ENCODE peak calls at places on chromosome 13, in four cellular contexts. One of them, this sample, is unnamed.
A peak's percentile ranks its signal among the peaks of the same experiment; 100 is the strongest.

GRCh38 chr13:24627864-24628418 is 52.3 kb upstream of the ATP12A start:
- DNase-seq in cardiac fibroblast: no peak
- DNase-seq in tibial nerve: no peak
- DNase-seq in thyroid gland: no peak
- DNase-seq in this sample: no peak

GRCh38 chr13:87923713-87924112 is 252.5 kb downstream of the SLITRK5 start:
- DNase-seq in cardiac fibroblast: no peak
- DNase-seq in thyroid gland: no peak
- DNase-seq in tibial nerve: no peak
- DNase-seq in this sample: no peak

GRCh38 chr13:38394777-38395504 is 45.3 kb downstream of the UFM1 start:
- DNase-seq in tibial nerve: no peak
- DNase-seq in thyroid gland: no peak
- DNase-seq in cardiac fibroblast: no peak
- DNase-seq in this sample: no peak

GRCh38 chr13:30868806-30869470 is 37.1 kb upstream of the MEDAG start:
- DNase-seq in cardiac fibroblast: peak; percentile 37
- DNase-seq in tibial nerve: no peak
- DNase-seq in thyroid gland: no peak
- DNase-seq in this sample: no peak

GRCh38 chr13:68428292-68428691 is 1198.2 kb upstream of the PCDH9 start:
- DNase-seq in thyroid gland: no peak
- DNase-seq in cardiac fibroblast: no peak
- DNase-seq in tibial nerve: no peak
- DNase-seq in this sample: no peak

GRCh38 chr13:27775943-27776342 is 16.3 kb upstream of the GSX1 start:
- DNase-seq in tibial nerve: no peak
- DNase-seq in thyroid gland: no peak
- DNase-seq in cardiac fibroblast: no peak
- DNase-seq in this sample: no peak

GRCh38 chr13:51549593-51549992 is 34.7 kb upstream of the WDFY2 start:
- DNase-seq in tibial nerve: no peak
- DNase-seq in cardiac fibroblast: no peak
- DNase-seq in thyroid gland: no peak
- DNase-seq in this sample: no peak

GRCh38 chr13:107035778-107036177 is 467.8 kb upstream of the ARGLU1 start:
- DNase-seq in tibial nerve: no peak
- DNase-seq in thyroid gland: no peak
- DNase-seq in cardiac fibroblast: no peak
- DNase-seq in this sample: no peak

GRCh38 chr13:109996404-109996960 is 210.1 kb upstream of the IRS2 start:
- DNase-seq in tibial nerve: no peak
- DNase-seq in thyroid gland: no peak
- DNase-seq in cardiac fibroblast: no peak
- DNase-seq in this sample: no peak

GRCh38 chr13:52156724-52157251 is 2.6 kb downstream of the NEK3 start:
- DNase-seq in thyroid gland: no peak
- DNase-seq in cardiac fibroblast: peak; percentile 20
- DNase-seq in tibial nerve: no peak
- DNase-seq in this sample: no peak

GRCh38 chr13:23871616-23872220 is 17.5 kb downstream of the MIPEP start:
- DNase-seq in tibial nerve: no peak
- DNase-seq in thyroid gland: no peak
- DNase-seq in cardiac fibroblast: peak; percentile 69
- DNase-seq in this sample: no peak

GRCh38 chr13:84037937-84038464 is 155.7 kb upstream of the SLITRK1 start:
- DNase-seq in thyroid gland: no peak
- DNase-seq in tibial nerve: no peak
- DNase-seq in cardiac fibroblast: no peak
- DNase-seq in this sample: no peak

GRCh38 chr13:113919761-113920160 is 54.1 kb downstream of the C13orf46 start:
- DNase-seq in tibial nerve: no peak
- DNase-seq in thyroid gland: no peak
- DNase-seq in cardiac fibroblast: no peak
- DNase-seq in this sample: no peak

GRCh38 chr13:87999141-87999765 is 328.1 kb downstream of the SLITRK5 start:
- DNase-seq in cardiac fibroblast: peak; percentile 12
- DNase-seq in tibial nerve: no peak
- DNase-seq in thyroid gland: no peak
- DNase-seq in this sample: no peak

GRCh38 chr13:77853701-77854100 is 64.9 kb downstream of the EDNRB start:
- DNase-seq in tibial nerve: no peak
- DNase-seq in cardiac fibroblast: no peak
- DNase-seq in thyroid gland: no peak
- DNase-seq in this sample: no peak

GRCh38 chr13:38902551-38902950 is 88.1 kb downstream of the STOML3 start:
- DNase-seq in thyroid gland: no peak
- DNase-seq in cardiac fibroblast: no peak
- DNase-seq in tibial nerve: no peak
- DNase-seq in this sample: no peak

GRCh38 chr13:47332149-47332548 is 435.3 kb upstream of the HTR2A start:
- DNase-seq in cardiac fibroblast: peak; percentile 73
- DNase-seq in thyroid gland: no peak
- DNase-seq in tibial nerve: no peak
- DNase-seq in this sample: no peak

GRCh38 chr13:67353031-67353430 is 122.9 kb upstream of the PCDH9 start:
- DNase-seq in tibial nerve: no peak
- DNase-seq in cardiac fibroblast: no peak
- DNase-seq in thyroid gland: no peak
- DNase-seq in this sample: no peak

GRCh38 chr13:106566682-106567420 is 1.1 kb downstream of the ARGLU1 start:
- DNase-seq in thyroid gland: peak; percentile 49
- DNase-seq in cardiac fibroblast: peak; percentile 66
- DNase-seq in tibial nerve: peak; percentile 64
- DNase-seq in this sample: no peak

GRCh38 chr13:91278291-91278690 is 69.2 kb upstream of the MIR17HG start:
- DNase-seq in thyroid gland: no peak
- DNase-seq in cardiac fibroblast: no peak
- DNase-seq in tibial nerve: no peak
- DNase-seq in this sample: no peak

GRCh38 chr13:113742445-113743120 is 16.4 kb upstream of the TMEM255B start:
- DNase-seq in tibial nerve: no peak
- DNase-seq in thyroid gland: no peak
- DNase-seq in cardiac fibroblast: no peak
- DNase-seq in this sample: no peak

GRCh38 chr13:44465318-44465717 is 91.7 kb downstream of the SERP2 start:
- DNase-seq in cardiac fibroblast: no peak
- DNase-seq in thyroid gland: no peak
- DNase-seq in tibial nerve: no peak
- DNase-seq in this sample: no peak

GRCh38 chr13:97220151-97220900 is 1.8 kb upstream of the MBNL2 start:
- DNase-seq in cardiac fibroblast: no peak
- DNase-seq in tibial nerve: no peak
- DNase-seq in thyroid gland: no peak
- DNase-seq in this sample: no peak

GRCh38 chr13:109275848-109276247 is 510.5 kb downstream of the IRS2 start:
- DNase-seq in tibial nerve: no peak
- DNase-seq in thyroid gland: no peak
- DNase-seq in cardiac fibroblast: no peak
- DNase-seq in this sample: no peak

GRCh38 chr13:35157143-35157755 is 215.2 kb downstream of the NBEA start:
- DNase-seq in thyroid gland: peak; percentile 34
- DNase-seq in cardiac fibroblast: peak; percentile 74
- DNase-seq in tibial nerve: peak; percentile 61
- DNase-seq in this sample: no peak

GRCh38 chr13:35866801-35867200 is 264.4 kb downstream of the DCLK1 start:
- DNase-seq in cardiac fibroblast: peak; percentile 54
- DNase-seq in tibial nerve: no peak
- DNase-seq in thyroid gland: peak; percentile 24
- DNase-seq in this sample: no peak

GRCh38 chr13:27770809-27771208 is 21.5 kb upstream of the GSX1 start:
- DNase-seq in cardiac fibroblast: peak; percentile 13
- DNase-seq in thyroid gland: no peak
- DNase-seq in tibial nerve: no peak
- DNase-seq in this sample: no peak

GRCh38 chr13:79432992-79433391 is 26.9 kb upstream of the RBM26 start:
- DNase-seq in cardiac fibroblast: no peak
- DNase-seq in thyroid gland: no peak
- DNase-seq in tibial nerve: no peak
- DNase-seq in this sample: no peak

GRCh38 chr13:36526897-36527296 is 94.6 kb downstream of the CCNA1 start:
- DNase-seq in cardiac fibroblast: no peak
- DNase-seq in tibial nerve: no peak
- DNase-seq in thyroid gland: peak; percentile 92
- DNase-seq in this sample: no peak

GRCh38 chr13:30690282-30691188 is 44.8 kb upstream of the ALOX5AP start:
- DNase-seq in cardiac fibroblast: peak; percentile 96
- DNase-seq in thyroid gland: peak; percentile 44
- DNase-seq in tibial nerve: peak; percentile 77
- DNase-seq in this sample: peak; percentile 82

GRCh38 chr13:30477346-30478235 is 11.9 kb upstream of the HMGB1 start:
- DNase-seq in thyroid gland: no peak
- DNase-seq in cardiac fibroblast: no peak
- DNase-seq in tibial nerve: no peak
- DNase-seq in this sample: no peak

GRCh38 chr13:97256343-97256783 is 34.2 kb downstream of the MBNL2 start:
- DNase-seq in thyroid gland: no peak
- DNase-seq in cardiac fibroblast: peak; percentile 97
- DNase-seq in tibial nerve: no peak
- DNase-seq in this sample: peak; percentile 83

GRCh38 chr13:24264976-24265375 is 44.4 kb upstream of the C1QTNF9 start:
- DNase-seq in thyroid gland: peak; percentile 51
- DNase-seq in tibial nerve: no peak
- DNase-seq in cardiac fibroblast: no peak
- DNase-seq in this sample: no peak

GRCh38 chr13:29039212-29039611 is 219.1 kb downstream of the MTUS2 start:
- DNase-seq in cardiac fibroblast: no peak
- DNase-seq in tibial nerve: no peak
- DNase-seq in thyroid gland: no peak
- DNase-seq in this sample: no peak

GRCh38 chr13:59982631-59983382 is 180.9 kb downstream of the DIAPH3 start:
- DNase-seq in cardiac fibroblast: peak; percentile 27
- DNase-seq in tibial nerve: no peak
- DNase-seq in thyroid gland: no peak
- DNase-seq in this sample: no peak

GRCh38 chr13:32031815-32032345 is 306 bp downstream of the FRY start:
- DNase-seq in tibial nerve: no peak
- DNase-seq in cardiac fibroblast: no peak
- DNase-seq in thyroid gland: no peak
- DNase-seq in this sample: no peak

GRCh38 chr13:23684647-23685046 is 114.4 kb downstream of the TNFRSF19 start:
- DNase-seq in thyroid gland: no peak
- DNase-seq in tibial nerve: no peak
- DNase-seq in cardiac fibroblast: no peak
- DNase-seq in this sample: no peak

GRCh38 chr13:26605845-26606244 is 48.4 kb downstream of the WASF3 start:
- DNase-seq in cardiac fibroblast: no peak
- DNase-seq in thyroid gland: no peak
- DNase-seq in tibial nerve: no peak
- DNase-seq in this sample: no peak

GRCh38 chr13:26785845-26786630 is 25.5 kb upstream of the GPR12 start:
- DNase-seq in tibial nerve: peak; percentile 8
- DNase-seq in cardiac fibroblast: peak; percentile 4
- DNase-seq in thyroid gland: no peak
- DNase-seq in this sample: no peak

GRCh38 chr13:66513728-66514127 is 716.4 kb downstream of the PCDH9 start:
- DNase-seq in thyroid gland: no peak
- DNase-seq in tibial nerve: no peak
- DNase-seq in cardiac fibroblast: peak; percentile 76
- DNase-seq in this sample: no peak

GRCh38 chr13:76759877-76760276 is 126.3 kb downstream of the KCTD12 start:
- DNase-seq in thyroid gland: no peak
- DNase-seq in cardiac fibroblast: peak; percentile 46
- DNase-seq in tibial nerve: no peak
- DNase-seq in this sample: no peak
- TF ChIP-seq CTCF in thyroid gland: no peak
- TF ChIP-seq CTCF in cardiac fibroblast: no peak
- TF ChIP-seq CTCF in tibial nerve: no peak
- TF ChIP-seq CTCF in this sample: no peak

DNA sequence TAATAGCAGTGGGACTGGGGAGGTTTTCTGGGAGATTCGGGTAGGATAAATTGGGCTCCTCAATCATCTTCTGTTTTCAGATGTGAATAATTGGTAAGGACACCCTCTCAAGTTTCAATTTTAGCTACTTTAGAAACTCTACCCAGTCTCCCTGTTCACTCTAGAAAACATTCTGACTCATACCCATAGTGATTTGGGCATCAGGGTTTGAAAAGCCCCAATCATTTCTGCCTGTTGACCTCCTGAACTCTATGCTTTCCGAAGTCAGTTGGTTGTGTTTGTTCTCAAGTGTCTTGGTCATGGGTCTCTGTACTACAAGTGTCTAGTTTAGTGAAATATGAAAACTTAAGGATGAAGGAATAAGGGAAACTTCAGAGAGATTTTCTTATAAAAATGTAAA is 911.3 kb upstream of the GPC6 start:
- DNase-seq in thyroid gland: no peak
- DNase-seq in cardiac fibroblast: no peak
- DNase-seq in tibial nerve: no peak
- DNase-seq in this sample: no peak
- TF ChIP-seq CTCF in thyroid gland: no peak
- TF ChIP-seq CTCF in cardiac fibroblast: no peak
- TF ChIP-seq CTCF in tibial nerve: no peak
- TF ChIP-seq CTCF in this sample: no peak

DNA sequence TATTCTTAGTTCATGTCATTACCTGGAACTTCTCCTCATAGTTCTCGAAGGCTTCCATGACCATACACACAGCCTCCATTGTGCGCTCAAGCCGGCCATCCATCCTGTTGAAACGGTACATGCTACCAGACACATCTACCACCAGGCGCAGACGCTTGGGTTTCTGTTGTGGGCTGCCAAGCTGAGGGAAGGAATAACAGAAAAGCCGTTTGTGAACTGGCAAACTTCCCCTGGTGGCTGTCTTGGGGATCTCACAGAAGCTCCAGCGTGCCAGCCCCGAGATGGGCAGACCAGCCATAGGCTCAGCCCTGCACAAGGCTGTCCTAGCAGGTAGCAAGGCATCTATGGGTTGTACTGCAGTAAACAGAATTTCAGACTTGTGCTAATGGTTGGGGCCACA is 130.1 kb downstream of the RGCC start:
- DNase-seq in tibial nerve: no peak
- DNase-seq in cardiac fibroblast: no peak
- DNase-seq in thyroid gland: no peak
- DNase-seq in this sample: no peak
- TF ChIP-seq CTCF in tibial nerve: no peak
- TF ChIP-seq CTCF in cardiac fibroblast: no peak
- TF ChIP-seq CTCF in thyroid gland: no peak
- TF ChIP-seq CTCF in this sample: no peak

GRCh38 chr13:40272776-40273139 is 393.7 kb downstream of the FOXO1 start:
- DNase-seq in thyroid gland: no peak
- DNase-seq in cardiac fibroblast: peak; percentile 16
- DNase-seq in tibial nerve: no peak
- DNase-seq in this sample: no peak
- TF ChIP-seq CTCF in thyroid gland: no peak
- TF ChIP-seq CTCF in cardiac fibroblast: no peak
- TF ChIP-seq CTCF in tibial nerve: no peak
- TF ChIP-seq CTCF in this sample: no peak

This sample was measured in AG09319.